ENCODE peak calls at places on chromosomes 4 and X, in ten cellular contexts. One of them, this sample, is unnamed.

GRCh38 chr4:57430706-57431105 is 320.5 kb upstream of the IGFBP7 start:
- DNase-seq in stimulated activated CD4-positive, alpha-beta T cell treated with anti-CD3 and anti-CD28 coated beads, Interleukin-12 subunit alpha, Interleukin-12 subunit beta, amount 100 ng/mL, for 4 hours: no peak
- DNase-seq in nucleus accumbens: no peak
- DNase-seq in iris pigment epithelial cell: no peak
- DNase-seq in HCEC 1CT: no peak
- DNase-seq in Daoy: no peak
- DNase-seq in left lobe of liver: no peak
- DNase-seq in astrocyte: no peak
- DNase-seq in WERI-Rb-1: no peak
- DNase-seq in activated CD4-positive, alpha-beta T cell treated with anti-CD3 and anti-CD28 coated beads, Interleukin-2, amount 10 ng/mL, durations not matched to agents 7 days and 5 days: no peak
- DNase-seq in this sample: no peak

GRCh38 chrX:19176901-19177630 is 54.8 kb upstream of the ADGRG2 start:
- DNase-seq in nucleus accumbens: no peak
- DNase-seq in iris pigment epithelial cell: no peak
- DNase-seq in Daoy: no peak
- DNase-seq in activated CD4-positive, alpha-beta T cell treated with anti-CD3 and anti-CD28 coated beads, Interleukin-2, amount 10 ng/mL, durations not matched to agents 7 days and 5 days: no peak
- DNase-seq in left lobe of liver: no peak
- DNase-seq in astrocyte: no peak
- DNase-seq in stimulated activated CD4-positive, alpha-beta T cell treated with anti-CD3 and anti-CD28 coated beads, Interleukin-12 subunit alpha, Interleukin-12 subunit beta, amount 100 ng/mL, for 4 hours: no peak
- DNase-seq in WERI-Rb-1: no peak
- DNase-seq in HCEC 1CT: no peak
- DNase-seq in this sample: no peak

GRCh38 chrX:2928127-2928582 is 984 bp downstream of the ARSD start:
- DNase-seq in Daoy: no peak
- DNase-seq in activated CD4-positive, alpha-beta T cell treated with anti-CD3 and anti-CD28 coated beads, Interleukin-2, amount 10 ng/mL, durations not matched to agents 7 days and 5 days: peak
- DNase-seq in HCEC 1CT: peak
- DNase-seq in astrocyte: peak
- DNase-seq in left lobe of liver: peak
- DNase-seq in nucleus accumbens: no peak
- DNase-seq in iris pigment epithelial cell: no peak
- DNase-seq in WERI-Rb-1: no peak
- DNase-seq in stimulated activated CD4-positive, alpha-beta T cell treated with anti-CD3 and anti-CD28 coated beads, Interleukin-12 subunit alpha, Interleukin-12 subunit beta, amount 100 ng/mL, for 4 hours: no peak
- DNase-seq in this sample: no peak

GRCh38 chrX:68807818-68808217 is 21.0 kb upstream of the EFNB1 start:
- DNase-seq in WERI-Rb-1: no peak
- DNase-seq in Daoy: no peak
- DNase-seq in left lobe of liver: no peak
- DNase-seq in HCEC 1CT: no peak
- DNase-seq in activated CD4-positive, alpha-beta T cell treated with anti-CD3 and anti-CD28 coated beads, Interleukin-2, amount 10 ng/mL, durations not matched to agents 7 days and 5 days: no peak
- DNase-seq in stimulated activated CD4-positive, alpha-beta T cell treated with anti-CD3 and anti-CD28 coated beads, Interleukin-12 subunit alpha, Interleukin-12 subunit beta, amount 100 ng/mL, for 4 hours: no peak
- DNase-seq in astrocyte: no peak
- DNase-seq in nucleus accumbens: no peak
- DNase-seq in iris pigment epithelial cell: peak
- DNase-seq in this sample: no peak

GRCh38 chr4:37802068-37802666 is 24.3 kb upstream of the PGM2 start:
- DNase-seq in stimulated activated CD4-positive, alpha-beta T cell treated with anti-CD3 and anti-CD28 coated beads, Interleukin-12 subunit alpha, Interleukin-12 subunit beta, amount 100 ng/mL, for 4 hours: no peak
- DNase-seq in left lobe of liver: peak
- DNase-seq in nucleus accumbens: peak
- DNase-seq in Daoy: peak
- DNase-seq in iris pigment epithelial cell: no peak
- DNase-seq in astrocyte: peak
- DNase-seq in WERI-Rb-1: peak
- DNase-seq in activated CD4-positive, alpha-beta T cell treated with anti-CD3 and anti-CD28 coated beads, Interleukin-2, amount 10 ng/mL, durations not matched to agents 7 days and 5 days: no peak
- DNase-seq in HCEC 1CT: peak
- DNase-seq in this sample: no peak

GRCh38 chrX:51496501-51497291 is at the start of gene NUDT11:
- DNase-seq in Daoy: peak
- DNase-seq in iris pigment epithelial cell: peak
- DNase-seq in WERI-Rb-1: no peak
- DNase-seq in left lobe of liver: peak
- DNase-seq in activated CD4-positive, alpha-beta T cell treated with anti-CD3 and anti-CD28 coated beads, Interleukin-2, amount 10 ng/mL, durations not matched to agents 7 days and 5 days: peak
- DNase-seq in nucleus accumbens: no peak
- DNase-seq in HCEC 1CT: peak
- DNase-seq in astrocyte: peak
- DNase-seq in stimulated activated CD4-positive, alpha-beta T cell treated with anti-CD3 and anti-CD28 coated beads, Interleukin-12 subunit alpha, Interleukin-12 subunit beta, amount 100 ng/mL, for 4 hours: peak
- DNase-seq in this sample: peak

GRCh38 chrX:13742397-13743176 is 8.0 kb downstream of the OFD1 start:
- DNase-seq in astrocyte: no peak
- DNase-seq in stimulated activated CD4-positive, alpha-beta T cell treated with anti-CD3 and anti-CD28 coated beads, Interleukin-12 subunit alpha, Interleukin-12 subunit beta, amount 100 ng/mL, for 4 hours: peak
- DNase-seq in nucleus accumbens: no peak
- DNase-seq in HCEC 1CT: no peak
- DNase-seq in WERI-Rb-1: no peak
- DNase-seq in Daoy: no peak
- DNase-seq in activated CD4-positive, alpha-beta T cell treated with anti-CD3 and anti-CD28 coated beads, Interleukin-2, amount 10 ng/mL, durations not matched to agents 7 days and 5 days: peak
- DNase-seq in iris pigment epithelial cell: no peak
- DNase-seq in left lobe of liver: no peak
- DNase-seq in this sample: peak

GRCh38 chr4:51963871-51964513 is 56.2 kb downstream of the LRRC66 start:
- DNase-seq in astrocyte: no peak
- DNase-seq in left lobe of liver: no peak
- DNase-seq in WERI-Rb-1: no peak
- DNase-seq in nucleus accumbens: no peak
- DNase-seq in iris pigment epithelial cell: no peak
- DNase-seq in Daoy: no peak
- DNase-seq in stimulated activated CD4-positive, alpha-beta T cell treated with anti-CD3 and anti-CD28 coated beads, Interleukin-12 subunit alpha, Interleukin-12 subunit beta, amount 100 ng/mL, for 4 hours: no peak
- DNase-seq in HCEC 1CT: no peak
- DNase-seq in activated CD4-positive, alpha-beta T cell treated with anti-CD3 and anti-CD28 coated beads, Interleukin-2, amount 10 ng/mL, durations not matched to agents 7 days and 5 days: no peak
- DNase-seq in this sample: no peak

GRCh38 chr4:188130355-188130754 is 8.9 kb upstream of the TRIML1 start:
- DNase-seq in WERI-Rb-1: no peak
- DNase-seq in left lobe of liver: no peak
- DNase-seq in activated CD4-positive, alpha-beta T cell treated with anti-CD3 and anti-CD28 coated beads, Interleukin-2, amount 10 ng/mL, durations not matched to agents 7 days and 5 days: no peak
- DNase-seq in astrocyte: no peak
- DNase-seq in nucleus accumbens: no peak
- DNase-seq in HCEC 1CT: no peak
- DNase-seq in stimulated activated CD4-positive, alpha-beta T cell treated with anti-CD3 and anti-CD28 coated beads, Interleukin-12 subunit alpha, Interleukin-12 subunit beta, amount 100 ng/mL, for 4 hours: no peak
- DNase-seq in Daoy: no peak
- DNase-seq in iris pigment epithelial cell: no peak
- DNase-seq in this sample: no peak

GRCh38 chr4:87014284-87014782 is 79.5 kb downstream of the AFF1 start:
- DNase-seq in left lobe of liver: no peak
- DNase-seq in stimulated activated CD4-positive, alpha-beta T cell treated with anti-CD3 and anti-CD28 coated beads, Interleukin-12 subunit alpha, Interleukin-12 subunit beta, amount 100 ng/mL, for 4 hours: no peak
- DNase-seq in HCEC 1CT: peak
- DNase-seq in nucleus accumbens: no peak
- DNase-seq in astrocyte: peak
- DNase-seq in activated CD4-positive, alpha-beta T cell treated with anti-CD3 and anti-CD28 coated beads, Interleukin-2, amount 10 ng/mL, durations not matched to agents 7 days and 5 days: no peak
- DNase-seq in iris pigment epithelial cell: peak
- DNase-seq in Daoy: no peak
- DNase-seq in WERI-Rb-1: no peak
- DNase-seq in this sample: no peak